ENCODE peak calls at places on chromosomes 12 and 14, in eight cellular contexts. One of them, this sample, is unnamed.

GRCh38 chr12:32159925-32160324 is 53.3 kb downstream of the BICD1 start:
- DNase-seq in Caki2: no peak
- DNase-seq in mesenteric fat pad: no peak
- DNase-seq in HTR-8/SVneo: no peak
- DNase-seq in adipocyte: no peak
- DNase-seq in pancreas: no peak
- DNase-seq in effector CD4-positive, alpha-beta T cell: no peak
- DNase-seq in right atrium auricular region: no peak
- DNase-seq in this sample: peak; percentile 17

GRCh38 chr14:49249022-49249421 is 337.2 kb downstream of the RPS29 start:
- DNase-seq in Caki2: no peak
- DNase-seq in mesenteric fat pad: no peak
- DNase-seq in HTR-8/SVneo: peak; percentile 4
- DNase-seq in adipocyte: no peak
- DNase-seq in pancreas: no peak
- DNase-seq in effector CD4-positive, alpha-beta T cell: no peak
- DNase-seq in right atrium auricular region: no peak
- DNase-seq in this sample: no peak

GRCh38 chr12:11651785-11652184 is 2.3 kb downstream of the ETV6 start:
- DNase-seq in Caki2: no peak
- DNase-seq in mesenteric fat pad: no peak
- DNase-seq in HTR-8/SVneo: no peak
- DNase-seq in adipocyte: peak; percentile 55
- DNase-seq in pancreas: no peak
- DNase-seq in effector CD4-positive, alpha-beta T cell: no peak
- DNase-seq in right atrium auricular region: no peak
- DNase-seq in this sample: no peak

GRCh38 chr12:42180990-42181611 is 36.4 kb upstream of the GXYLT1 start:
- DNase-seq in Caki2: peak; percentile 13
- DNase-seq in mesenteric fat pad: no peak
- DNase-seq in HTR-8/SVneo: no peak
- DNase-seq in adipocyte: peak; percentile 47
- DNase-seq in pancreas: no peak
- DNase-seq in effector CD4-positive, alpha-beta T cell: no peak
- DNase-seq in right atrium auricular region: no peak
- DNase-seq in this sample: no peak

GRCh38 chr14:32507029-32507984 is 178.2 kb downstream of the AKAP6 start:
- DNase-seq in Caki2: peak; percentile 6
- DNase-seq in mesenteric fat pad: no peak
- DNase-seq in HTR-8/SVneo: no peak
- DNase-seq in adipocyte: peak; percentile 91
- DNase-seq in pancreas: no peak
- DNase-seq in effector CD4-positive, alpha-beta T cell: no peak
- DNase-seq in right atrium auricular region: no peak
- DNase-seq in this sample: no peak

GRCh38 chr14:74240794-74241610 is 1.8 kb downstream of the VSX2 start:
- DNase-seq in Caki2: no peak
- DNase-seq in mesenteric fat pad: no peak
- DNase-seq in HTR-8/SVneo: no peak
- DNase-seq in adipocyte: peak; percentile 17
- DNase-seq in pancreas: no peak
- DNase-seq in effector CD4-positive, alpha-beta T cell: no peak
- DNase-seq in right atrium auricular region: no peak
- DNase-seq in this sample: no peak

GRCh38 chr14:100369019-100369418 is 45.9 kb downstream of the SLC25A47 start:
- DNase-seq in Caki2: no peak
- DNase-seq in mesenteric fat pad: no peak
- DNase-seq in HTR-8/SVneo: no peak
- DNase-seq in adipocyte: no peak
- DNase-seq in pancreas: no peak
- DNase-seq in effector CD4-positive, alpha-beta T cell: no peak
- DNase-seq in right atrium auricular region: no peak
- DNase-seq in this sample: no peak

GRCh38 chr12:56104109-56104814 is at the start of gene PA2G4:
- DNase-seq in Caki2: peak; percentile 100
- DNase-seq in mesenteric fat pad: peak; percentile 99
- DNase-seq in HTR-8/SVneo: peak; percentile 98
- DNase-seq in adipocyte: peak; percentile 100
- DNase-seq in pancreas: peak; percentile 98
- DNase-seq in effector CD4-positive, alpha-beta T cell: peak; percentile 91
- DNase-seq in right atrium auricular region: peak; percentile 97
- DNase-seq in this sample: peak; percentile 90

This sample was measured in DMS 273 treated with DMSO at 0.1 percent for 48 hours.